ENCODE peak calls at places on chromosomes 7 and 10, in nine cellular contexts. L is right cardiac atrium, E is heart left ventricle, I is colonic mucosa, P is GM23338, W is A549, F is spleen, M is Panc1, D is mucosa of descending colon. H is an unnamed sample. For H3K4me1, the result is how much of the 10 kb centered on the place peaks cover.

GRCh38 chr10:101229275-101230184 is at the start of gene LBX1:
- DNase-seq in E (no peak), D (no peak), I (no peak), M (no peak), F (no peak), W (no peak), P (peak), L (no peak), H (no peak)

GRCh38 chr7:55325371-55325792 is 39.8 kb upstream of the LANCL2 start:
- DNase-seq in L (peak), E (peak), D (no peak), W (no peak), M (no peak), P (no peak), I (no peak), F (no peak), H (peak)

GRCh38 chr10:84039957-84040356 is 99.4 kb upstream of the GHITM start:
- DNase-seq in E (no peak), I (no peak), M (no peak), W (no peak), P (no peak), D (no peak), F (no peak), L (no peak), H (no peak)

GRCh38 chr7:107167483-107168232 is 1.1 kb upstream of the HBP1 start:
- DNase-seq in L (no peak), F (no peak), D (peak), M (peak), W (peak), P (peak), E (no peak), I (peak), H (peak)

GRCh38 chr7:84073476-84073875 is 121.1 kb downstream of the SEMA3A start:
- DNase-seq in M (no peak), L (no peak), F (no peak), I (no peak), W (no peak), D (no peak), P (no peak), E (no peak), H (no peak)

GRCh38 chr7:78173192-78173591 is 374.6 kb downstream of the PHTF2 start:
- DNase-seq in E (no peak), D (no peak), F (no peak), P (no peak), M (no peak), I (no peak), L (no peak), W (no peak), H (no peak)

GRCh38 chr7:28597284-28597683 is 185.0 kb downstream of the CREB5 start:
- DNase-seq in I (no peak), M (no peak), L (no peak), W (no peak), F (no peak), D (no peak), P (no peak), E (no peak), H (no peak)

GRCh38 chr7:128718967-128719642 is 20.1 kb upstream of the CALU start:
- DNase-seq in I (no peak), M (no peak), D (no peak), F (no peak), L (no peak), P (no peak), E (no peak), W (no peak), H (no peak)

GRCh38 chr10:81876253-81876731 is 1.3 kb downstream of the NRG3 start:
- DNase-seq in D (no peak), W (no peak), I (no peak), L (no peak), E (no peak), F (peak), M (no peak), P (peak), H (no peak)

GRCh38 chr10:11255796-11256444 is 238.2 kb downstream of the CELF2 start:
- DNase-seq in D (no peak), W (no peak), L (no peak), E (peak), P (no peak), M (no peak), I (no peak), F (no peak), H (peak)

GRCh38 chr7:135326636-135327280 is 93.1 kb downstream of the STRA8 start:
- DNase-seq in I (no peak), F (no peak), L (no peak), D (no peak), P (no peak), W (no peak), M (no peak), E (no peak), H (no peak)

GRCh38 chr10:88136712-88137111 is 273.3 kb downstream of the PTEN start:
- DNase-seq in M (no peak), I (no peak), W (no peak), L (no peak), E (no peak), F (no peak), P (no peak), D (no peak), H (no peak)

GRCh38 chr10:48598243-48598935 is 6.5 kb downstream of the ARHGAP22 start:
- DNase-seq in M (no peak), E (no peak), W (no peak), L (no peak), I (peak), D (peak), F (no peak), P (no peak), H (no peak)

GRCh38 chr7:11726251-11727155 is 105.5 kb downstream of the THSD7A start:
- DNase-seq in E (peak), L (peak), I (no peak), W (no peak), F (no peak), M (no peak), P (no peak), D (no peak), H (peak)

GRCh38 chr7:38731195-38731594 is 100.0 kb upstream of the AMPH start:
- DNase-seq in I (no peak), E (no peak), D (no peak), F (no peak), L (no peak), P (no peak), M (no peak), W (no peak), H (no peak)

GRCh38 chr10:133372507-133372906 is 647 bp downstream of the ECHS1 start:
- DNase-seq in L (peak), D (peak), F (peak), I (peak), E (no peak), M (no peak), W (no peak), P (no peak), H (no peak)

GRCh38 chr10:71077796-71078453 is 134.4 kb upstream of the UNC5B start:
- DNase-seq in I (no peak), E (peak), F (peak), D (no peak), L (no peak), M (no peak), W (no peak), P (no peak), H (peak)

GRCh38 chr10:91000985-91001384 is 80.1 kb upstream of the ANKRD1 start:
- DNase-seq in E (no peak), L (no peak), P (no peak), F (no peak), M (no peak), D (no peak), W (no peak), I (no peak), H (no peak)

GRCh38 chr7:112255388-112255720 is 48.9 kb downstream of the ZNF277 start:
- DNase-seq in M (no peak), E (no peak), L (no peak), W (no peak), I (no peak), D (no peak), F (no peak), P (no peak), H (no peak)

GRCh38 chr10:106705576-106706526 is 458.7 kb downstream of the SORCS1 start:
- DNase-seq in L (peak), F (no peak), E (peak), W (no peak), P (peak), D (peak), I (peak), M (peak), H (peak)

GRCh38 chr7:1087462-1087809 is 477 bp upstream of the GPER1 start:
- DNase-seq in L (no peak), F (no peak), D (no peak), P (no peak), E (no peak), I (no peak), W (no peak), M (no peak), H (no peak)

GRCh38 chr7:8303904-8304528 is 42.0 kb upstream of the ICA1 start:
- DNase-seq in P (no peak), E (no peak), M (peak), W (peak), F (no peak), I (no peak), L (no peak), D (no peak), H (no peak)

GRCh38 chr10:5971886-5972285 is 5.5 kb downstream of the IL15RA start:
- DNase-seq in E (no peak), I (peak), D (no peak), M (no peak), F (no peak), W (no peak), L (no peak), P (no peak), H (no peak)

GRCh38 chr7:113799896-113800295 is 118.9 kb downstream of the PPP1R3A start:
- DNase-seq in P (no peak), M (no peak), E (no peak), D (no peak), W (no peak), I (no peak), L (no peak), F (no peak), H (no peak)

GRCh38 chr7:125563964-125564529 is 634.4 kb upstream of the POT1 start:
- DNase-seq in W (no peak), E (no peak), I (no peak), D (no peak), P (peak), L (no peak), M (no peak), F (peak), H (no peak)

GRCh38 chr10:11810313-11810766 is 12.8 kb upstream of the PROSER2 start:
- DNase-seq in M (no peak), F (no peak), I (no peak), W (no peak), D (no peak), P (no peak), L (no peak), E (no peak), H (no peak)

GRCh38 chr7:35487841-35488240 is 207.1 kb downstream of the HERPUD2 start:
- DNase-seq in L (no peak), D (no peak), F (no peak), I (no peak), W (no peak), M (no peak), E (no peak), P (no peak), H (no peak)

GRCh38 chr7:11934766-11935165 is 102.8 kb upstream of the THSD7A start:
- DNase-seq in I (no peak), F (no peak), P (no peak), D (no peak), L (no peak), E (no peak), M (no peak), W (no peak), H (no peak)

GRCh38 chr7:133061357-133061756 is 20.5 kb downstream of the CHCHD3 start:
- DNase-seq in D (no peak), E (no peak), M (no peak), F (no peak), W (no peak), I (no peak), P (no peak), L (no peak), H (no peak)

GRCh38 chr10:26486985-26487850 is 49.1 kb downstream of the APBB1IP start:
- DNase-seq in D (peak), I (no peak), M (no peak), F (no peak), E (no peak), P (no peak), L (no peak), W (peak), H (no peak)

GRCh38 chr10:71083457-71083975 is 128.9 kb upstream of the UNC5B start:
- DNase-seq in L (no peak), M (no peak), E (peak), P (no peak), W (no peak), I (peak), D (no peak), F (peak), H (peak)

GRCh38 chr10:36366843-36367242 is 724.7 kb upstream of the FZD8 start:
- DNase-seq in D (no peak), L (no peak), I (no peak), E (no peak), W (no peak), M (no peak), P (no peak), F (no peak), H (no peak)

GRCh38 chr7:112575864-112576263 is 95.1 kb downstream of the LSMEM1 start:
- DNase-seq in F (no peak), P (no peak), W (no peak), L (no peak), I (no peak), M (no peak), E (no peak), D (no peak), H (no peak)

GRCh38 chr10:86144301-86144700 is 222.3 kb downstream of the GRID1 start:
- DNase-seq in I (no peak), M (no peak), P (no peak), L (no peak), W (no peak), F (no peak), D (no peak), E (no peak), H (no peak)

GRCh38 chr7:27031289-27032172 is 64.3 kb downstream of the HOXA1 start:
- DNase-seq in L (no peak), M (no peak), D (no peak), P (no peak), I (no peak), F (no peak), E (no peak), W (no peak), H (no peak)

GRCh38 chr10:48946891-48947500 is 7.4 kb upstream of the LRRC18 start:
- DNase-seq in D (no peak), P (no peak), E (no peak), F (no peak), M (no peak), I (no peak), W (no peak), L (no peak), H (no peak)

GRCh38 chr10:26939957-26940354 is 79.2 kb upstream of the ABI1 start:
- DNase-seq in P (no peak), M (no peak), E (no peak), W (no peak), L (peak), F (no peak), D (no peak), I (no peak), H (no peak)

GRCh38 chr7:87316097-87316700 is 29.3 kb upstream of the CROT start:
- DNase-seq in I (no peak), E (no peak), F (no peak), M (no peak), W (no peak), D (no peak), L (no peak), P (no peak), H (no peak)

GRCh38 chr7:66070222-66070621 is 5.4 kb upstream of the ASL start:
- DNase-seq in I (no peak), W (no peak), M (no peak), L (no peak), P (no peak), F (no peak), E (no peak), D (no peak), H (no peak)

GRCh38 chr7:66076459-66077329 is 1.1 kb downstream of the ASL start:
- DNase-seq in E (no peak), M (no peak), P (no peak), L (no peak), I (peak), D (peak), F (peak), W (no peak), H (no peak)

GRCh38 chr7:66078067-66078466 is 2.4 kb downstream of the ASL start:
- DNase-seq in F (peak), W (no peak), L (no peak), D (no peak), M (no peak), E (no peak), I (no peak), P (no peak), H (no peak)

DNA sequence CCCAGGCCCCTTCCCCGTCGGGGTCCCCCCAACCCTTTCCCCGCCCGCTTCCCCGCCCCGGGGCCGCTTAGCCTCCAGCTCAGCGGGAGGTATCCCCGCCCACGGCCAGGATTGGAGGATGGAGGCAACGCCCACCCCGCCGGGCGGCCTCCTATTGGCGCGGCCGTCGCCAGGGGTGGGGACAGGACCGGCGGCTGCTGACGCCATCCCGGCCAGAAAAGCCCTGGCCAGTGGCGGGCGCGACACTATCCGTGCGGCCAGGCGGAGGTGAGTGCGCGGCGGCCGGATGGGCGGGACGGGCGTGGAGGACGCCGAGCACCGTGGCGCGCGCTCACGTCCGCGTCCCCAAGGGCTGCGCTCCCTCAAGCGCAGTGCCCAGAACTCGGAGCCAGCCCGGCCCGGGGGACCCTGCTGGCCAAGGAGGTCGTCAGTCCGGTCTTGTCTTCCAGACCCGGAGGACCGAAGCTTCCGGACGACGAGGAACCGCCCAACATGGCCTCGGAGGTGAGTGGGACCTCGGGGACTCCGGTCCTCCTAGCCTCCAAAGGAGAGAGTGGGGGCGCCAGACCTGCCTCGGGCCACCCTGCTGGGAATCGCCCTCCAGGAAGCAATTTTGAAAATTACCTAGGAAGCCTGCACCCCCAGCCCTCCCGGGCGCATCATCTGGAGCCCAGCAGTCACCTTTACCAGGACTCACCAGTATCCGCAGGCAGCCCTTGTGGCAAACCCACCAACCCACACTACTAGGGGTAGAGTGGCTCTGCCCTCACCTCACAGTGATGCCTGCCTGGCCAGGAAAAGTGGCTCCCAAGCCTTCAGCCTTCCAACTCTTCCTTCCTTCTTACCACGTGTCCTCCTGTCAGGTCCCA is at the start of gene ASL:
- DNase-seq in P (peak), D (peak), E (peak), F (peak), M (no peak), W (peak), L (peak), I (peak), H (peak)
- H3K4me1 ChIP-seq in P (under half), D (under half), E (under half), F (under half), M (under half), W (under half), L (under half), I (under half), H (under half)

GRCh38 chr7:69364814-69365587 is 233.3 kb upstream of the AUTS2 start:
- DNase-seq in F (no peak), L (no peak), D (no peak), M (no peak), P (no peak), E (no peak), I (no peak), W (no peak), H (no peak)
- H3K4me3 ChIP-seq in F (no peak), L (peak), D (no peak), M (no peak), P (no peak), E (no peak), I (no peak), W (no peak), H (peak)

DNA sequence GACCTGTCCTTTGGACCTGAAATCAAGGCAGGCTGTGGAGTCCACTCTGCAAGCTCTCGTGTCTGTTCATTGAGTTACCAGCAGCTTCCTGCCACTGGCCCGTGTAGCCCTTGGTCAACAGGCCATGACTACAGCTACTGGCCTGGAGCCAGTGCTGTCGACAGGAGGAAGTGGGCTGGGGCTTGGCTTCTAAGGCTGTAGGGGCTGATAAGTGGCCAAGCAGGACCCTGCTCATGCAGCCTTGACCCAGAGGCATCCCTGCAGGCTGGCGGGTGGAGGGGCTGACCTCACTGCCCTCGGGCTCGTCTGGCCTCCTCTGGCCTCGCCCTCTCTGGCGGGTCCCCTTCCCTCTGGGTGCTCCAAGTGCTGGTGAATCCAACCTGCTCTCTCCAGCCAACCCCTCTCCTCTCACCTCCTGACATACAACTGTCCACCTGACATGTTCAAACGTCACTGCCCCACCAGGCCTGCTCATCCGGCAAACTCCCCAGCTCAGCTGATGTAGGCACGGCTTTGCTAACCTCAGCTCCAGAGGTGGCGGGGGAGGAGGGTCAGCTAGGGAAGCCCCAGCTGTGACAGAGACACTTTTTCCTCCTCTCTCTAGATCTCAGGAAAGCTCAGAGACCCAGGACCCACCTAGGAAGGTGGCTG is 188.6 kb upstream of the LYZL2 start:
- DNase-seq in I (no peak), L (peak), F (peak), E (peak), M (no peak), W (no peak), P (no peak), D (peak), H (no peak)
- H3K4me1 ChIP-seq in I (under half), L (under half), F (under half), E (under half), M (under half), W (under half), P (under half), D (under half), H (under half)

DNA sequence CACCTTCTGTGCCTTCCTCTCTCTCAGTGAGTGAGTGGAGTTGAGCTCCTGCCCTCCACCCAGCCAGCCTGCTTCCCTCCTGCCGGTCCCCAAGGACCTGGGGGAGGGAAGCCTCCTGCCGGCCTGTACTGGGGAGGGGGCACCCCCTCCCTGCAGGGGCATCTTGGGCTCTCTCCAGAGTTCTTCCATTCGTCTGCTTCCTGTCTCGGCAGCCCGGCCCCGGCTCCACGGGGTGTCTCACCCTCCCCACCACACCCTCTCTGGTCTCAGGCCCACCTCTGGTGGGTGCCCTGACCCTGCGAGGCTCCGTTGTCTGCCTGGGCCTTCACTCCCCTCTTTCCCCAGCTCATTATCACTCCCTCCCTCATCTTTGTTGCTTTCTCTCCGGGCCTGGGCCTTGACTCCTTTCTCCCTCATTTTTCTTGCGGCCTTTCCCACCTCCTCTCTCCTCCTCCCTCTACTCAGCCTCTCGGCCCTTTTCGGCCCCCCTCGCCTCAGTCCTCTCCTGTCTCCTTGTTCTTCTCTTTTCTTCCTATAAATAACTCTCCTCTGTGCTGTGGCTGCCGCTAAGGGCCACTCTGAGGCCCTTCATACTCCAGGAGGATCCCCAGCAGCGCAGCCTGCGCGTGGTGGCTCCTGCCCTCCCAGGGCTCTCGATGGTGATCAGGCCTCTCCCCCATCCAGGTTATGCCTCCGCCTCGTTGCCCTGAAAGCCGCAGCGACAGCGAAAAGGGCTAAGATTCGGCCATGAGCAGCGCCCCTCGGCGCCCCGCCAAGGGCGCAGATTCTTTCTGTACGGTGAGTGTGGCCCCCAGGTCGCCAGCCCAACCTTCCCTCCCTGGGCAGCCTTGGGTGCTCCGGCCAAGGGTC is 2.1 kb downstream of the SLC4A2 start:
- DNase-seq in L (peak), F (no peak), E (no peak), P (no peak), M (no peak), W (no peak), I (peak), D (no peak), H (no peak)
- H3K4me3 ChIP-seq in L (no peak), F (peak), E (no peak), P (peak), M (peak), W (peak), I (no peak), D (no peak), H (no peak)

GRCh38 chr7:131061818-131062217 is 265.9 kb upstream of the MKLN1 start:
- DNase-seq in D (no peak), M (no peak), L (no peak), P (no peak), W (no peak), F (no peak), E (no peak), I (no peak), H (no peak)
- H3K4me1 ChIP-seq in D (under half), M (under half), L (under half), P (under half), W (under half), F (under half), E (under half), I (under half), H (under half)

H was measured in testis.